ENCODE peak calls at places on chromosomes 3 and 15, in six cellular contexts. R is GM12878, N is HCT116, W is HepG2, C is K562, G is H1. A is an unnamed sample. For H3K4me1, the result is how much of the 10 kb centered on the place peaks cover.

GRCh38 chr3:5181479-5182141 is 5.9 kb upstream of the EDEM1 start:
- DNase-seq in R (no peak), N (no peak), W (no peak), C (no peak), G (no peak), A (no peak)

GRCh38 chr3:114900908-114901307 is 246.2 kb downstream of the ZBTB20 start:
- DNase-seq in R (no peak), N (no peak), W (no peak), C (no peak), G (no peak), A (no peak)

GRCh38 chr15:86362556-86362955 is 282.9 kb downstream of the AGBL1 start:
- DNase-seq in R (no peak), N (no peak), W (no peak), C (no peak), G (no peak), A (no peak)

GRCh38 chr3:175526609-175527280 is 667.6 kb downstream of the NAALADL2 start:
- DNase-seq in R (no peak), N (no peak), W (no peak), C (no peak), G (no peak), A (no peak)

GRCh38 chr3:174614046-174614445 is 245.1 kb upstream of the NAALADL2 start:
- DNase-seq in R (no peak), N (no peak), W (no peak), C (no peak), G (no peak), A (no peak)

GRCh38 chr15:51969728-51970127 is 1.9 kb downstream of the LEO1 start:
- DNase-seq in R (no peak), N (no peak), W (no peak), C (no peak), G (no peak), A (no peak)

GRCh38 chr15:73955326-73955725 is 29.1 kb downstream of the LOXL1 start:
- DNase-seq in R (no peak), N (no peak), W (no peak), C (no peak), G (no peak), A (no peak)

GRCh38 chr15:34275154-34275553 is 50.3 kb downstream of the EMC4 start:
- DNase-seq in R (no peak), N (no peak), W (no peak), C (no peak), G (no peak), A (no peak)

GRCh38 chr3:196812853-196813252 is 54.9 kb upstream of the SENP5 start:
- DNase-seq in R (no peak), N (no peak), W (no peak), C (no peak), G (no peak), A (no peak)

GRCh38 chr15:70057931-70058641 is 39.6 kb downstream of the TLE3 start:
- DNase-seq in R (no peak), N (no peak), W (no peak), C (no peak), G (no peak), A (no peak)

GRCh38 chr15:51180009-51180408 is 85.3 kb upstream of the TNFAIP8L3 start:
- DNase-seq in R (no peak), N (no peak), W (no peak), C (no peak), G (no peak), A (no peak)

GRCh38 chr3:196942915-196943277 is 568 bp upstream of the NCBP2 start:
- DNase-seq in R (no peak), N (no peak), W (no peak), C (peak), G (no peak), A (no peak)

GRCh38 chr15:45641374-45641778 is 6.5 kb downstream of the SQOR start:
- DNase-seq in R (no peak), N (no peak), W (peak), C (no peak), G (no peak), A (no peak)

GRCh38 chr3:129100274-129100673 is 21.3 kb downstream of the RAB43 start:
- DNase-seq in R (no peak), N (no peak), W (no peak), C (no peak), G (no peak), A (no peak)

DNA sequence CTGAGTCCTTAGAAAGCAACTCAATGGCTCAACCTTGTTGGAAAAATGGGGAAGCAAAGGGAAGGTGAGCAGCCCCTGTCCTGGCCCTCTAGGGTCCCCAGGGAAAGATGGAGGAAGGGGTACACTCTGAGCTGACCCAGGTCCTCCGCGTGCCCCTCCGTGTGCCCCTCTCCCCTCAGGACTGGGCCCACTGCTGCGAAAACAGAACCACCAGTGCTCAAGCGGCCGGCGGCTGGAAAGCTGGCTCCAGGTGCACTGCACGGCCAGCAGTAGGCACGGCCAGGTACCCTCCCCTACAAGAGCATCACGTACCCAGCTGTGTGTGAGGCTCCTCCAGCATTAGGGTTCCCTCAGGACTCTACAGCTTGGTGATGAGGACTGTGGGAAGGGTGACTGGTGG is 26.3 kb downstream of the RAB43 start:
- DNase-seq in R (no peak), N (no peak), W (no peak), C (no peak), G (no peak), A (no peak)
- TF ChIP-seq ZNF274 in R (no peak), N (no peak), W (no peak), C (no peak), G (no peak), A (no peak)

GRCh38 chr3:130857336-130858026 is 36.4 kb upstream of the ATP2C1 start:
- DNase-seq in R (peak), N (no peak), W (no peak), C (no peak), G (no peak), A (no peak)
- H3K4me1 ChIP-seq in R (under half), N (under half), W (under half), C (under half), G (under half), A (under half)

DNA sequence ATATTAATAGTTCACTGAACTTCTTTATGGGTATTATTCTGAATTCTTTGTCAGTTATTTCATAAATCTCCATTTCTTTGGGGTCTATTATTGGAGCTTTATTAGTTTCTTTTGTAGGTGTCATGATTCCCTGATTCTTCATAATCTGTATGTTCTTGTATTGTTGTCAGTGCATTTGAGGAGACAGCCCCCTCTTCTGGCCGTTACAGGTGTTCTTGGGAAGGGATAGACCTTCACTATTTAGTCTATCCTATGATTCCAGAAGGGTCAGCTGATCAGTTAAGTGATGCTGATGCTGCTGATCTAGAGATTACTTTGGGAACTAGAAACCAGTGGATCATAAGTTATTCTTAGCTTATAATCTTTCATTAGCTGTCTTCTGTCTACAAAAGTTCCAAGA is 34.9 kb downstream of the TMEM39A start:
- DNase-seq in R (no peak), N (no peak), W (peak), C (no peak), G (no peak), A (peak)
- TF ChIP-seq YY1 in R (no peak), N (no peak), W (no peak), C (no peak), G (no peak), A (no peak)

GRCh38 chr15:98907921-98908490 is 99.6 kb downstream of the PGPEP1L start:
- DNase-seq in R (no peak), N (no peak), W (no peak), C (no peak), G (no peak), A (no peak)

GRCh38 chr15:98904466-98905048 is 103.0 kb downstream of the PGPEP1L start:
- DNase-seq in R (no peak), N (peak), W (peak), C (peak), G (no peak), A (no peak)

GRCh38 chr15:98903377-98904018 is 104.1 kb downstream of the PGPEP1L start:
- DNase-seq in R (no peak), N (no peak), W (no peak), C (no peak), G (no peak), A (no peak)

GRCh38 chr15:98906712-98907083 is 100.9 kb downstream of the PGPEP1L start:
- DNase-seq in R (no peak), N (no peak), W (no peak), C (no peak), G (no peak), A (no peak)

DNA sequence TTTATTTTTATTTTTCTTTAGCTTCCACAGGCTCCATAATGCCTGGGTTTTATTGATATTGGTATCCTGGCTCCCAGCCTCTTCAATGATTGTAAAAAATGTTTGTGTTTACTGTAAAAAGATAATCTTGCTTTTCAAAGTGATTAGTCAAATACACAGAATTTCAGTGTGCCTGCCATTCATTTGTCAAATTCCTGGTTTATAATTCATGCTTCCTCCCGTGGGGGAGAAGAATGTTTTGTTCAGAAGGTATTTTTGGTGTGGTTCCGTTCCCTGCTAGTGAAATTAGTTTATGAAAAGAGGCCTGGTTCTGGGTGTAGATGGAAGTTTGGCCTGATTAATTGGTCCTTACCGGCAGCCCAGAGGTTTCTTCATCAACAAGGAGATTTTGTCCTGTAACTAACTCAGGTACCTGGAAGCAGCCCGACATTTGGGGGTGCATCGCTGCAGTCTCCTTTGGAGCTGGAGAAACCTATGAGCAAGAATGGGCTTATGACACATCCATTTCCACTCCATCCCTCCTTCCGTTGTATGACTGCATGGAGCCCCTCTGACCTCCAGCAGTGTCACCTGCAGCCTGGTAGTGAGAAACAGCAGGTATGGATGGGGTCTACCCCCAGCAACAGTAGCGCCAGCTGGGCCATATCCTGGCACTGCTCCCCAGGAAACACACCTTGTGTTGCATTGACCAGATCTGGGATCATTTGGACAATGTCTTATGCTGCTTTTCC is 101.4 kb downstream of the PGPEP1L start:
- DNase-seq in R (no peak), N (no peak), W (no peak), C (no peak), G (no peak), A (no peak)
- TF ChIP-seq ZNF274 in R (no peak), N (no peak), W (no peak), C (no peak), G (no peak), A (no peak)

GRCh38 chr3:107579372-107579771 is 56.6 kb downstream of the BBX start:
- DNase-seq in R (no peak), N (no peak), W (no peak), C (no peak), G (no peak), A (no peak)

GRCh38 chr3:107581230-107581629 is 58.5 kb downstream of the BBX start:
- DNase-seq in R (no peak), N (no peak), W (no peak), C (no peak), G (no peak), A (no peak)

GRCh38 chr3:107578091-107578490 is 55.3 kb downstream of the BBX start:
- DNase-seq in R (no peak), N (no peak), W (no peak), C (no peak), G (no peak), A (no peak)

GRCh38 chr3:107574650-107575049 is 51.9 kb downstream of the BBX start:
- DNase-seq in R (no peak), N (peak), W (peak), C (peak), G (no peak), A (no peak)

DNA sequence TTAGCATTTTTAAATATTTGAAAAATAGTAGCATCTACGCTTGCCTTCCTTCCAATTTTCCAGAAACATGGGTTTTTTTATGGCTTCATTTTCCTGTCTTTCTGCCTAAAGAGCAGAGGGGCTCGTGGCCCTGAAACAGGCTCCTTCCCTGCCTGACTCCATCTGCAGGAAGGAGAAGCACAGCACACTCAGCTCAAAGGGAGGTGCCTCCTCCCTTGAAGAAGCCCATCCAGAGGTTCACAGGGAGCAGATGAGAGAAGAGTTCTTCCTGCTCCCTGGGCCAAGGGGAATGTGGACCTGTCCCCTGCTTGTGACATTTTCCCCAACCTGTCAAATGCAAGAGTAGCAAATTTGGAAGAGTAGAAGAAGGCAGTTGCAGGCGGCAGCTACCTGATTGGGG is 55.8 kb downstream of the BBX start:
- DNase-seq in R (no peak), N (no peak), W (no peak), C (no peak), G (no peak), A (no peak)
- H3K4me1 ChIP-seq in R (under half), N (under half), W (under half), C (under half), G (under half), A (under half)

GRCh38 chr3:119628816-119629445 is 31.2 kb downstream of the PLA1A start:
- DNase-seq in R (peak), N (no peak), W (no peak), C (no peak), G (no peak), A (no peak)

GRCh38 chr3:119631529-119631928 is 28.9 kb downstream of the POPDC2 start:
- DNase-seq in R (no peak), N (no peak), W (no peak), C (no peak), G (no peak), A (no peak)

GRCh38 chr3:119630119-119630518 is 30.3 kb downstream of the POPDC2 start:
- DNase-seq in R (no peak), N (no peak), W (no peak), C (no peak), G (no peak), A (no peak)

GRCh38 chr3:119632829-119633228 is 27.6 kb downstream of the POPDC2 start:
- DNase-seq in R (no peak), N (no peak), W (no peak), C (no peak), G (no peak), A (no peak)

DNA sequence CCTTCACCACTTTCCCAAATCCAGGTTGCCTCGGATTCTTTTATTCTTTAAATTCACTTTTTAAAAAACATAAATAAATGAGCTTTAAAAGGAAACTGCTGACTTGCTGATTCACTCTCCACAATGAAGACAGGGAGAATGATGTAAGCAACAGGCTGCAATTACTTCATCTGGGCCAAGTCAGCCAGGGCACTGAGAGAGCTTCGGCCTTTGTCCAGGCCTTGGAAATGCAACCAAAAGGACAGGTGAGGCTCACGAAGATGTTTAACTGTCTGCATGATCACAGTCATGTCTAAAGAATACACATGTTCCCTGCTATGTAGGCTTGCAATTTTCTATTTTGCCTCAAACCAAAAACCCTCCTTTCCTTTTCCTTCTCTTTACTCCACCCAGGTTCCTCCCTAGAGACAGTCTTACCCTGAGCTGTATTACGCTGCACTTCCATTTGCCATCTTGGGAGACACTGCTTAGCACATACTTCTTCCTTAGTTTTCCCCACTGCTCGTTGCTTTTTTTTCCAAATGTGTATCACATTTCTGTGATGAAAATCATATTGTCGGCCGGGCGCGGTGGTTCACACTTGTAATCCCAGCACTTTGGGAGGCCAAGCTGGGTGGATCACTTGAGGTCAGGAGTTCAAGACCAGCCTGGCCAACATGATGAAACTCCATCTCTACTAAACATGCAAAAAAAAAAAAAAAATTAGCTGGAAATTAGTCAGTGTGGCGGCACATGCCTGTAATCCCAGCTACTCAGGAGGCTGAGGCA is 29.6 kb downstream of the POPDC2 start:
- DNase-seq in R (no peak), N (no peak), W (no peak), C (no peak), G (no peak), A (no peak)
- TF ChIP-seq YY1 in R (no peak), N (no peak), W (no peak), C (no peak), G (no peak), A (no peak)

A was measured in NT2/D1.